ENCODE peak calls at places on chromosomes 12 and 14, in eight cellular contexts. One of them, this sample, is unnamed. For H3K4me1, the result is how much of the 10 kb centered on the place peaks cover.

GRCh38 chr12:13004368-13004767 is 4.3 kb upstream of the HEBP1 start:
- DNase-seq in thyroid gland: no peak
- DNase-seq in right lobe of liver: no peak
- DNase-seq in K562: no peak
- DNase-seq in uterus: no peak
- DNase-seq in IMR-90: peak
- DNase-seq in tibial nerve: no peak
- DNase-seq in A549: no peak
- DNase-seq in this sample: no peak

GRCh38 chr12:26651036-26651435 is 182.0 kb downstream of the ITPR2 start:
- DNase-seq in uterus: no peak
- DNase-seq in tibial nerve: no peak
- DNase-seq in right lobe of liver: no peak
- DNase-seq in IMR-90: no peak
- DNase-seq in K562: no peak
- DNase-seq in A549: no peak
- DNase-seq in thyroid gland: no peak
- DNase-seq in this sample: no peak

GRCh38 chr12:123122649-123123048 is 28.2 kb downstream of the PITPNM2 start:
- DNase-seq in thyroid gland: no peak
- DNase-seq in K562: no peak
- DNase-seq in A549: no peak
- DNase-seq in right lobe of liver: no peak
- DNase-seq in tibial nerve: no peak
- DNase-seq in IMR-90: no peak
- DNase-seq in uterus: no peak
- DNase-seq in this sample: no peak

GRCh38 chr12:111788178-111788654 is 21.5 kb downstream of the ALDH2 start:
- DNase-seq in tibial nerve: no peak
- DNase-seq in A549: no peak
- DNase-seq in IMR-90: peak
- DNase-seq in right lobe of liver: peak
- DNase-seq in uterus: no peak
- DNase-seq in thyroid gland: peak
- DNase-seq in K562: peak
- DNase-seq in this sample: peak

GRCh38 chr12:120640840-120641833 is 711 bp downstream of the CABP1 start:
- DNase-seq in IMR-90: peak
- DNase-seq in uterus: no peak
- DNase-seq in K562: peak
- DNase-seq in A549: no peak
- DNase-seq in thyroid gland: peak
- DNase-seq in tibial nerve: no peak
- DNase-seq in right lobe of liver: peak
- DNase-seq in this sample: peak

GRCh38 chr12:24363177-24363754 is 413.8 kb upstream of the SOX5 start:
- DNase-seq in IMR-90: no peak
- DNase-seq in K562: no peak
- DNase-seq in right lobe of liver: peak
- DNase-seq in tibial nerve: no peak
- DNase-seq in A549: no peak
- DNase-seq in thyroid gland: peak
- DNase-seq in uterus: no peak
- DNase-seq in this sample: peak

GRCh38 chr12:90515199-90516175 is 439.5 kb downstream of the CCER1 start:
- DNase-seq in A549: no peak
- DNase-seq in uterus: no peak
- DNase-seq in right lobe of liver: no peak
- DNase-seq in tibial nerve: no peak
- DNase-seq in K562: no peak
- DNase-seq in thyroid gland: no peak
- DNase-seq in IMR-90: peak
- DNase-seq in this sample: no peak

GRCh38 chr12:88339966-88340365 is 197.9 kb downstream of the TMTC3 start:
- DNase-seq in K562: no peak
- DNase-seq in right lobe of liver: no peak
- DNase-seq in thyroid gland: no peak
- DNase-seq in uterus: no peak
- DNase-seq in IMR-90: peak
- DNase-seq in A549: no peak
- DNase-seq in tibial nerve: no peak
- DNase-seq in this sample: no peak

GRCh38 chr14:88296343-88296742 is 26.7 kb downstream of the KCNK10 start:
- DNase-seq in tibial nerve: no peak
- DNase-seq in uterus: no peak
- DNase-seq in thyroid gland: no peak
- DNase-seq in right lobe of liver: no peak
- DNase-seq in IMR-90: no peak
- DNase-seq in K562: peak
- DNase-seq in A549: no peak
- DNase-seq in this sample: no peak

GRCh38 chr14:71438684-71439083 is 493.5 kb upstream of the RGS6 start:
- DNase-seq in right lobe of liver: no peak
- DNase-seq in IMR-90: peak
- DNase-seq in tibial nerve: no peak
- DNase-seq in K562: no peak
- DNase-seq in thyroid gland: peak
- DNase-seq in uterus: no peak
- DNase-seq in A549: no peak
- DNase-seq in this sample: peak

GRCh38 chr14:58730793-58731464 is 93.2 kb downstream of the DACT1 start:
- DNase-seq in IMR-90: no peak
- DNase-seq in right lobe of liver: no peak
- DNase-seq in uterus: no peak
- DNase-seq in tibial nerve: no peak
- DNase-seq in thyroid gland: no peak
- DNase-seq in K562: no peak
- DNase-seq in A549: no peak
- DNase-seq in this sample: no peak

GRCh38 chr12:58368001-58368400 is 426.6 kb downstream of the ATP23 start:
- DNase-seq in uterus: no peak
- DNase-seq in A549: no peak
- DNase-seq in tibial nerve: no peak
- DNase-seq in IMR-90: no peak
- DNase-seq in right lobe of liver: no peak
- DNase-seq in thyroid gland: no peak
- DNase-seq in K562: no peak
- DNase-seq in this sample: no peak

GRCh38 chr12:92304335-92305066 is 158.9 kb upstream of the BTG1 start:
- DNase-seq in tibial nerve: no peak
- DNase-seq in K562: peak
- DNase-seq in A549: no peak
- DNase-seq in right lobe of liver: no peak
- DNase-seq in uterus: no peak
- DNase-seq in IMR-90: no peak
- DNase-seq in thyroid gland: no peak
- DNase-seq in this sample: no peak

GRCh38 chr14:63840981-63841380 is 11.8 kb upstream of the SYNE2 start:
- DNase-seq in K562: peak
- DNase-seq in uterus: no peak
- DNase-seq in IMR-90: no peak
- DNase-seq in right lobe of liver: peak
- DNase-seq in tibial nerve: no peak
- DNase-seq in thyroid gland: no peak
- DNase-seq in A549: no peak
- DNase-seq in this sample: no peak

GRCh38 chr14:35969310-35969709 is 143.2 kb downstream of the BRMS1L start:
- DNase-seq in right lobe of liver: no peak
- DNase-seq in IMR-90: no peak
- DNase-seq in K562: no peak
- DNase-seq in thyroid gland: no peak
- DNase-seq in A549: no peak
- DNase-seq in uterus: no peak
- DNase-seq in tibial nerve: no peak
- DNase-seq in this sample: no peak

GRCh38 chr12:113195598-113195997 is 10.1 kb downstream of the RITA1 start:
- DNase-seq in K562: no peak
- DNase-seq in uterus: no peak
- DNase-seq in right lobe of liver: no peak
- DNase-seq in thyroid gland: no peak
- DNase-seq in tibial nerve: no peak
- DNase-seq in A549: no peak
- DNase-seq in IMR-90: no peak
- DNase-seq in this sample: no peak

GRCh38 chr14:71130491-71131179 is 223.4 kb downstream of the PCNX1 start:
- DNase-seq in uterus: no peak
- DNase-seq in right lobe of liver: no peak
- DNase-seq in tibial nerve: no peak
- DNase-seq in A549: no peak
- DNase-seq in K562: peak
- DNase-seq in IMR-90: peak
- DNase-seq in thyroid gland: no peak
- DNase-seq in this sample: no peak

GRCh38 chr12:116693259-116694227 is 44.3 kb downstream of the SPRING1 start:
- DNase-seq in thyroid gland: peak
- DNase-seq in K562: no peak
- DNase-seq in A549: no peak
- DNase-seq in IMR-90: no peak
- DNase-seq in uterus: no peak
- DNase-seq in right lobe of liver: peak
- DNase-seq in tibial nerve: no peak
- DNase-seq in this sample: peak

GRCh38 chr12:67237231-67237630 is 31.9 kb upstream of the CAND1 start:
- DNase-seq in right lobe of liver: no peak
- DNase-seq in IMR-90: no peak
- DNase-seq in K562: no peak
- DNase-seq in tibial nerve: no peak
- DNase-seq in A549: no peak
- DNase-seq in uterus: no peak
- DNase-seq in thyroid gland: no peak
- DNase-seq in this sample: no peak

DNA sequence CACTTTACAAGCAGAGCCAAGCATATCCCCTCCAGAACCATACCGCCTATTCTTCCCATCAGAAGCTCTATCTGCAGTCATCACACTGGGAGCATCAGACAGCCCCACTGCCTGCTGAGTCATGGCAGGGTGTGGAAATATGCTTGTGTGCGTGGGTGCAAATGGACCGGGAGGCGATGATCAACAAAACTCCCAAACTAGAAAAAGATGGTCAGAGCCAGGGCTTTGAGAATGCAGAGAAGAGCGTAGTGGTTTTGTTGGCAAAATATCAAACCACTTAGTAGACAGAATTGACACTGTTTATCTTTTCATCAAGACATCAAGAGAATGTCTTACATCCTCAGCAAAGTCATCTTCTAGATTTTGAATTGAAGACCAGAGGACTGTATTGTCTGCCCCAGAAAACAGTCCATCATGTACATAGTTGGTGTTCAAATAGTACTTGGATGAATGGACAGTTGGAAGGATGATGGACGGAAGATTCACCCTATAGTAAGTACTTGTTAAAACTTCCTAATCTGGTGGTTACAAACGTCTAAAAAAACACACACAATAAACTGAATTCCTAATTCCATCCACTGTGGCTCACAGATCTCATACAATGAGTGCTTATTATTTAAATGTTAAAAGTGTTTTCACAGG is 54.9 kb downstream of the VWF start:
- DNase-seq in K562: peak
- DNase-seq in IMR-90: peak
- DNase-seq in right lobe of liver: peak
- DNase-seq in A549: no peak
- DNase-seq in uterus: no peak
- DNase-seq in thyroid gland: no peak
- DNase-seq in tibial nerve: peak
- DNase-seq in this sample: no peak
- H3K4me1 ChIP-seq in K562: under half
- H3K4me1 ChIP-seq in IMR-90: under half
- H3K4me1 ChIP-seq in right lobe of liver: under half
- H3K4me1 ChIP-seq in A549: under half
- H3K4me1 ChIP-seq in uterus: under half
- H3K4me1 ChIP-seq in thyroid gland: under half
- H3K4me1 ChIP-seq in tibial nerve: under half
- H3K4me1 ChIP-seq in this sample: under half

GRCh38 chr12:52519826-52520662 is at the start of gene KRT5:
- DNase-seq in IMR-90: no peak
- DNase-seq in K562: no peak
- DNase-seq in right lobe of liver: no peak
- DNase-seq in thyroid gland: no peak
- DNase-seq in tibial nerve: no peak
- DNase-seq in A549: no peak
- DNase-seq in uterus: no peak
- DNase-seq in this sample: no peak
- TF ChIP-seq POLR2A in IMR-90: no peak
- TF ChIP-seq POLR2A in K562: no peak
- TF ChIP-seq POLR2A in right lobe of liver: no peak
- TF ChIP-seq POLR2A in thyroid gland: no peak
- TF ChIP-seq POLR2A in tibial nerve: no peak
- TF ChIP-seq POLR2A in A549: no peak
- TF ChIP-seq POLR2A in uterus: no peak
- TF ChIP-seq POLR2A in this sample: no peak

GRCh38 chr14:99242238-99242637 is 29.8 kb downstream of the BCL11B start:
- DNase-seq in IMR-90: no peak
- DNase-seq in tibial nerve: no peak
- DNase-seq in thyroid gland: peak
- DNase-seq in right lobe of liver: no peak
- DNase-seq in K562: no peak
- DNase-seq in uterus: no peak
- DNase-seq in A549: no peak
- DNase-seq in this sample: no peak
- H3K4me1 ChIP-seq in IMR-90: under half
- H3K4me1 ChIP-seq in tibial nerve: under half
- H3K4me1 ChIP-seq in thyroid gland: under half
- H3K4me1 ChIP-seq in right lobe of liver: under half
- H3K4me1 ChIP-seq in K562: under half
- H3K4me1 ChIP-seq in uterus: under half
- H3K4me1 ChIP-seq in A549: under half
- H3K4me1 ChIP-seq in this sample: under half

GRCh38 chr12:108731866-108732461 is 646 bp upstream of the CORO1C start:
- DNase-seq in IMR-90: peak
- DNase-seq in K562: peak
- DNase-seq in tibial nerve: peak
- DNase-seq in A549: peak
- DNase-seq in right lobe of liver: peak
- DNase-seq in uterus: peak
- DNase-seq in thyroid gland: peak
- DNase-seq in this sample: peak
- TF ChIP-seq POLR2A in IMR-90: peak
- TF ChIP-seq POLR2A in K562: peak
- TF ChIP-seq POLR2A in tibial nerve: peak
- TF ChIP-seq POLR2A in A549: peak
- TF ChIP-seq POLR2A in right lobe of liver: peak
- TF ChIP-seq POLR2A in uterus: peak
- TF ChIP-seq POLR2A in thyroid gland: no peak
- TF ChIP-seq POLR2A in this sample: peak

DNA sequence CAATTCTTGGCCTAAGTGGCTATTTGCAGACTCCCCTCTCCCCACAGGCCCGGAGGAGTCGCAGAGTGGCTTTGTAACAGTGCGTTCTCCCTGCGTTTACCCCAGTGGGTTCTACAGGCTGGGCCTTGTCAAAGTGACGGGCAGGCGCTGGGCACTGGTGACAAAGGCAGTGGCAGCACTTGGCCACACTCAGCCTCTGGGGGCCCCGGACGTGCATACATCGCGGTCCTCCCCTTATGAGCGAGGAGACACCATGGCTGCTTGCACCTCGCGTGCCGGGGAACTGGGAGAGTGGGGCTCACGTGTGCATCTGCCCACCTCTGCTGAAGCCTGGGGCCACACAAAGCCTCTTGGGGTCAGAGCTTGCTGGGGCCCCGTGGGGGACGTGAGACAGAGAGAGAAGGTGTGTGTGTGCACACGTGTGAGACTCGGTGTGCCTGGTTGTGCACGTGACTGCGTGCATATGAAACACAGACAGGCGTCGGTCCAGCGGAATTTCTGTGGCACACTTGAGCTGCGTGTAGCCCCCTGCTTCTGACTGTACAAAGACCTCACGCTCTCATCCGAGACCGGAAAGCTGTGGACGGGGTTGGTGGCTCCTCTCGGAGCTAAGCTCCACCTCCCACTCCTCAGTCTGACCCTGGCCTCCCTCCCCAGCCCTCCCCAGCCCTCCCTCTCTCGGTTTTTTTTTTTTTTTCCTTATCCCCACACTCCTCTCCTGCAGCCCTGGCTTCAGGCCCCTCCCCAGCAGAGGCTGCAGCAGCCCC is 8.5 kb upstream of the C14orf180 start:
- DNase-seq in tibial nerve: no peak
- DNase-seq in uterus: no peak
- DNase-seq in thyroid gland: no peak
- DNase-seq in IMR-90: no peak
- DNase-seq in A549: no peak
- DNase-seq in K562: no peak
- DNase-seq in right lobe of liver: no peak
- DNase-seq in this sample: no peak
- H3K4me1 ChIP-seq in tibial nerve: under half
- H3K4me1 ChIP-seq in uterus: under half
- H3K4me1 ChIP-seq in thyroid gland: under half
- H3K4me1 ChIP-seq in IMR-90: under half
- H3K4me1 ChIP-seq in A549: under half
- H3K4me1 ChIP-seq in K562: under half
- H3K4me1 ChIP-seq in right lobe of liver: under half
- H3K4me1 ChIP-seq in this sample: under half

This sample was measured in body of pancreas.